ENCODE peak calls at places on chromosomes 11 and 22, in six cellular contexts. T, H, N, W, R and X are unnamed samples.

GRCh38 chr11:117878314-117878938 is 2.0 kb upstream of the FXYD6 start:
- DNase-seq in H (no peak), N (no peak), T (no peak), R (no peak), W (no peak), X (no peak)

GRCh38 chr22:26648011-26648497 is 9.3 kb upstream of the MIAT start:
- DNase-seq in R (peak), W (no peak), T (no peak), N (no peak), H (peak), X (peak)

GRCh38 chr22:45804986-45805325 is 133.3 kb downstream of the ATXN10 start:
- DNase-seq in R (no peak), N (no peak), H (no peak), T (no peak), W (peak), X (no peak)

GRCh38 chr22:39654959-39655579 is 84.5 kb downstream of the CACNA1I start:
- DNase-seq in N (no peak), R (no peak), W (no peak), T (no peak), H (peak), X (peak)

GRCh38 chr22:28027453-28028448 is 108.7 kb upstream of the PITPNB start:
- DNase-seq in W (no peak), H (peak), T (no peak), N (no peak), R (no peak), X (no peak)

GRCh38 chr22:29739346-29739875 is 19.6 kb downstream of the CABP7 start:
- DNase-seq in N (no peak), H (no peak), W (no peak), R (no peak), T (no peak), X (peak)

GRCh38 chr22:18950141-18950540 is 14.0 kb upstream of the PRODH start:
- DNase-seq in H (no peak), R (no peak), T (no peak), W (no peak), N (no peak), X (no peak)

GRCh38 chr22:45937960-45938359 is 39.0 kb downstream of the WNT7B start:
- DNase-seq in N (no peak), W (no peak), H (no peak), R (no peak), T (no peak), X (no peak)

GRCh38 chr22:29330753-29331152 is 15.3 kb upstream of the RASL10A start:
- DNase-seq in W (no peak), T (no peak), H (no peak), R (peak), N (no peak), X (peak)

GRCh38 chr11:86931965-86932332 is 23.2 kb downstream of the FZD4 start:
- DNase-seq in N (no peak), H (no peak), W (no peak), R (peak), T (no peak), X (no peak)

GRCh38 chr22:36728505-36728904 is 25.0 kb upstream of the CACNG2 start:
- DNase-seq in H (no peak), R (no peak), T (no peak), W (no peak), N (no peak), X (peak)

GRCh38 chr11:93741882-93742226 is 382 bp downstream of the C11orf54 start:
- DNase-seq in W (peak), H (no peak), R (no peak), T (no peak), N (peak), X (peak)

GRCh38 chr11:134576721-134577171 is 164.7 kb upstream of the B3GAT1 start:
- DNase-seq in R (no peak), H (no peak), N (no peak), W (no peak), T (no peak), X (no peak)

GRCh38 chr11:128802358-128802981 is 64.6 kb downstream of the KCNJ1 start:
- DNase-seq in W (no peak), N (no peak), H (peak), T (no peak), R (peak), X (peak)

GRCh38 chr11:48002565-48002964 is 22.2 kb downstream of the PTPRJ start:
- DNase-seq in W (no peak), N (no peak), H (no peak), R (no peak), T (no peak), X (no peak)

GRCh38 chr11:65584723-65585171 is 8.9 kb downstream of the EHBP1L1 start:
- DNase-seq in W (no peak), T (no peak), H (peak), N (no peak), R (no peak), X (peak)

GRCh38 chr11:57358543-57358961 is 20.4 kb downstream of the P2RX3 start:
- DNase-seq in W (no peak), T (no peak), R (no peak), H (no peak), N (no peak), X (no peak)